ENCODE peak calls at places on chromosomes 6 and 20, in six cellular contexts. J is GM06990; B is mammary epithelial cell; X is HCT116; E is CD4-positive, alpha-beta T cell; V is nephron progenitor cell. I is an unnamed sample.

GRCh38 chr6:156102129-156102528 is 646.5 kb upstream of the NOX3 start:
- DNase-seq in J (no peak), B (no peak), X (peak), E (no peak), V (no peak), I (no peak)

GRCh38 chr20:59043698-59044097 is 1.1 kb upstream of the PRELID3B start:
- DNase-seq in J (no peak), B (peak), X (no peak), E (no peak), V (no peak), I (no peak)

GRCh38 chr20:38286586-38287502 is 17.1 kb upstream of the BPI start:
- DNase-seq in J (no peak), B (no peak), X (no peak), E (no peak), V (no peak), I (no peak)

GRCh38 chr6:151252626-151253025 is 12.9 kb downstream of the AKAP12 start:
- DNase-seq in J (no peak), B (no peak), X (no peak), E (no peak), V (no peak), I (no peak)

GRCh38 chr6:168042426-168043192 is 36.4 kb downstream of the FRMD1 start:
- DNase-seq in J (no peak), B (no peak), X (no peak), E (no peak), V (no peak), I (no peak)

GRCh38 chr20:4220756-4221155 is 205.4 kb upstream of the RNF24 start:
- DNase-seq in J (no peak), B (no peak), X (no peak), E (no peak), V (no peak), I (no peak)

GRCh38 chr20:32215729-32216128 is 8.0 kb downstream of the POFUT1 start:
- DNase-seq in J (no peak), B (no peak), X (no peak), E (no peak), V (no peak), I (no peak)

GRCh38 chr6:129525055-129525454 is 184.9 kb downstream of the ARHGAP18 start:
- DNase-seq in J (no peak), B (no peak), X (no peak), E (no peak), V (no peak), I (no peak)

GRCh38 chr6:12293931-12294800 is 4.0 kb downstream of the EDN1 start:
- DNase-seq in J (no peak), B (no peak), X (no peak), E (no peak), V (no peak), I (no peak)

GRCh38 chr6:104953410-104953953 is 3.4 kb upstream of the LIN28B start:
- DNase-seq in J (no peak), B (no peak), X (no peak), E (no peak), V (peak), I (no peak)

GRCh38 chr6:42278131-42278853 is 60.6 kb upstream of the MRPS10 start:
- DNase-seq in J (no peak), B (no peak), X (no peak), E (no peak), V (no peak), I (no peak)

GRCh38 chr6:14068133-14068532 is 49.4 kb upstream of the CD83 start:
- DNase-seq in J (no peak), B (peak), X (no peak), E (no peak), V (no peak), I (no peak)

GRCh38 chr6:137588472-137588871 is 94.3 kb upstream of the OLIG3 start:
- DNase-seq in J (no peak), B (no peak), X (no peak), E (no peak), V (no peak), I (no peak)

GRCh38 chr6:137590684-137591083 is 96.5 kb upstream of the OLIG3 start:
- DNase-seq in J (no peak), B (no peak), X (no peak), E (no peak), V (no peak), I (no peak)

DNA sequence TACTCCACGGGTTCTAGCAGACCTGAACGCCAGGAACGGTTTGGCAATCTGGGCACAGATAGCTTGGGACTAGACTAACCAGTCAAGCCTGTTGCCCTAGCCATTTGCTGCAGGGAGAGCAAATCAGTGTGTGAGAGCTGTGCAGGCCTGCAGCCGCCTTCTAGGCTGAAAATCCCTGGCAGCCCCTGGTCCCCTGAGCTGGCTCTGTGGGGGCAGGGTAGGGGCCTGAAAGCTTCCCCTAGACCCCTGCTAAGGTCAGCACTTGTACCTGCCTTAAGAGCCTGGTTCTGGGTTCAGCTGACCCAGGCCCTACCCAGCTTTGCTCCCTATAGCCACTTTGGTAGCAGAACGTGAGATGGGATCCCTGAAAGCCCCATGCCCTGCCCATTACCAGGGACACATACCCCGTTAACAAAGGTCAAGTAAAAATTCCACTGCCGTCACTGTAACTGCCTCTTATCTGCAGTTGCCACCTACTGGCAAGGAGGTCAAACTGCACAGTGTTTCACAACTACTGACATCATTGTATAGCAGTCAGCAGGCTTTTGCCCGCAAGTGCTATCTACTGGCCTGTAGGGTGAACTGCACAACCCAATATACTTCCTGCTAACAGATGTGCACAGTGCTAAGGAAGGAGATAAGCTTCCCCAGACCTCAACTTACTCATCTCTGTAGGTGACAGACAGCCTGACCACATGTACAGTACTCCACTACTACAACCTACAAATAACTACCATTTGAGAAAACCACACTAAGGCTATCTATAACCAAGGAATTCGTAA is 95.1 kb upstream of the OLIG3 start:
- DNase-seq in J (peak), B (peak), X (peak), E (peak), V (no peak), I (peak)
- TF ChIP-seq CTCF in J (peak), B (peak), X (peak), E (peak), V (peak), I (peak)

GRCh38 chr6:95354551-95354950 is 222.8 kb upstream of the MANEA start:
- DNase-seq in J (no peak), B (no peak), X (no peak), E (no peak), V (no peak), I (no peak)

GRCh38 chr6:95357380-95358025 is 219.8 kb upstream of the MANEA start:
- DNase-seq in J (no peak), B (no peak), X (no peak), E (no peak), V (no peak), I (no peak)

GRCh38 chr6:95352064-95352463 is 225.3 kb upstream of the MANEA start:
- DNase-seq in J (no peak), B (no peak), X (peak), E (no peak), V (no peak), I (no peak)
- TF ChIP-seq CTCF in J (no peak), B (peak), X (no peak), E (no peak), V (no peak), I (no peak)

DNA sequence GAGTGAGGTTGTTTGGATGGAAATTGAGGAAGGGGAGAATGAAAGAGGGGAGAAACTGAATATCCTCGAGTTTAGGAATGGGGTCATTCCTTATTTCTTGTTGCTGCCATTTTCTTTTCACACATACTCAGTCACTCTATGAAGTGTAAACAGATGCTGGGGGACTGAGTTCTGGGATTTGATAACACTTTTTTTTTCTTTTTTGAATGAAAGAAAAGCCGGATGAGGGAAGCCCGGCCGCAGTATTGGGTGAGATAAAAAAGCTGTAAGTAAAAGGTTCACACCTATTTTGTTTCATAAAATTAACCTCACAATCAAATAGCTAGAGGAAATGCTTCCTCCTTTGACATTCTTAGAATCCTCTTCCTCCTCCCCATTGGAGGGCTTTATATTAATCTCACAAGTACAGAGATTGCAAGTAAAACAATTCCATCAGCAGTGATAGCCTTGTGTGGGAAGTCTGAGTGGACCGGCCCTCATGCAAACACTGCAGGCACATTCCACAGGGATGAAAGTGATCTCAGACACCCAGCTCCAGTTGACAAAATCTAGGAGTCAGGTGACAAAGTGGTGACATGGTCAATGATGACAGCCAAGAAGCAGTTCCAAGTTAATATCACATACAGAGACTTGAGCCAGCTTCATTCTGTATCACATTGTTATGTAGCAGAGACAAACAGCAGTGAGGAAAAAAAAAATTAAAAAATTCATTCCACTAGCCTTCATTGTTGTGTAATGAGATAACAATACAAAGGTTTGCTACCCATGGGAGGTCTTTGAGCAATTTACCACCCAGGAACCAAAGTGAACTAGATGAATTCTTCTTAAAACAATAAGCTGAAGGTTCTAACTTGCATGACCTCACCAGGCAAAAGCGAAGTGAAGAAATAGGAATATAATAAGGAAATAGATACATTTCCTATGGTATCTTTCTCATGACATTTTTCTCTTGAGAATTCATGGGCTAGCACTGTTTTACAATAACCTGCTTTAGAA is 391.0 kb upstream of the HSF2 start:
- DNase-seq in J (no peak), B (no peak), X (no peak), E (no peak), V (no peak), I (no peak)
- TF ChIP-seq CTCF in J (no peak), B (no peak), X (no peak), E (no peak), V (no peak), I (no peak)

DNA sequence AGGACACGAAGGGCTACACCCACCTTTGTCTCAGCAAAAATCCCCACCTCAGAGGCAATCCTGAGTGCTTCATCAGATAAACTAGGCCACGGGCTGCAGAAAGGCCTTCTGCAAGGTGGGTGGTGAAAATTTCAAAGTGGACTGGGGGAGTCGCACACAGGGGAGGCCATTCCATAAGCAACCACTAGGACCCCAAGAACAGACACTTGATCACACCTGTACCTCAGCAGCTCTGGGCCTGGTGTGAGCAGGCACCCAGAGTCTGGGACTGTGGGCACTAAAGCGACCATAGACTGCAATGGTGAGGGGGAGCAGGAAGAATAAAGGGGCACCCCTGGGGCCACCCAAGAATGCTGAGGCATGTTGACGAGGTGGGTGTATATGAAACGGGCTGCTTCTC is 52.6 kb downstream of the SERAC1 start:
- DNase-seq in J (no peak), B (no peak), X (no peak), E (no peak), V (no peak), I (no peak)
- TF ChIP-seq CTCF in J (no peak), B (no peak), X (no peak), E (no peak), V (no peak), I (no peak)

GRCh38 chr6:64281167-64281566 is 645.6 kb downstream of the PHF3 start:
- DNase-seq in J (no peak), B (no peak), X (no peak), E (no peak), V (no peak), I (no peak)

GRCh38 chr6:64280569-64280968 is 645.0 kb downstream of the PHF3 start:
- DNase-seq in J (no peak), B (no peak), X (no peak), E (no peak), V (peak), I (no peak)
- TF ChIP-seq CTCF in J (peak), B (peak), X (no peak), E (no peak), V (peak), I (peak)

GRCh38 chr6:165804331-165805066 is 141.5 kb upstream of the PDE10A start:
- DNase-seq in J (no peak), B (no peak), X (no peak), E (no peak), V (peak), I (no peak)
- TF ChIP-seq CTCF in J (no peak), B (no peak), X (no peak), E (no peak), V (no peak), I (no peak)

DNA sequence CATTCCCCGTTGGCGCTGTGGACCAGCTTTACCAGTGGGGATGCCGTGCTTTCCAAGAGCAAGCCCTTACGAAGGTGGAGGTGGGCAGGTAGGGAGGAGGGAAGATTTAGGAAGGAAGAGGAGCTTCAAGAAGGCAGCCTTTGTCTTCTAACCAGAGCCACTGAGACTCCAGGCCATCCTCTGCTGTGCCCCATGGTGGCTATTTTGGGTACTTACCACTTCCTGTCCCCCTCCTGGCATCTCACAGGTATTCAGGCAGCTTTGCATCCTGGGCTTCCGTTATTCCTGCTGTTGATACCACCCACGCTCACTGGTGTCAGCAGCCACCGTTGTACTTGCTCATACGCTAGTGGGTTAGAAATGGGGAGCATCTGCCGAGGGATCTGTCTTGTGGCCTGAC is 22.9 kb downstream of the ERMARD start:
- DNase-seq in J (no peak), B (no peak), X (no peak), E (no peak), V (no peak), I (no peak)
- TF ChIP-seq CTCF in J (no peak), B (no peak), X (peak), E (no peak), V (no peak), I (no peak)

DNA sequence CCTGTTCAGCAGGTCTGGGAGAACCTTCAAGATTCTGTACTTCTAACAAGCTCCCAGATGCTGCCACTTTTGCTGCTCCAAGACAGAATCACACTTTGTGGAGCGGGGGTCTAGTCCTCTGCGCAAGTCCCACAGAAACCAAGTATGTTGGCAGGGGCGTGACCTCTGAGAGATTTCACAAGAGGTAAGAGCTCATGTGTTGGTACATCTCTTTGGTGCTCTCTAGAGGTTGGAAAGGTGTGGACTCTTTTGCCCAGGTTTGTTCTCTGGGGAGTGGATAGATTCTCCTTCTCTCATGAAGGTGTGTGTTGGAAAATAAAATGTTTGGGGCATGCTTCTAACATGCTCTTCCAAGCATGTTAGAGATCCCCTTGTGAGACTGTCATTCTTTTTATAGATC is 340.9 kb upstream of the IRAK1BP1 start:
- DNase-seq in J (no peak), B (no peak), X (no peak), E (no peak), V (no peak), I (no peak)
- TF ChIP-seq CTCF in J (no peak), B (peak), X (no peak), E (no peak), V (no peak), I (no peak)

I was measured in GM10248.